ENCODE peak calls at places on chromosome 6, in seven cellular contexts. E, Z, Q, M, U, J and V are unnamed samples.

GRCh38 chr6:55941713-55942112 is 66.3 kb upstream of the BMP5 start:
- DNase-seq in E (no peak), Z (no peak), Q (no peak), M (no peak), U (no peak), J (no peak), V (no peak)

GRCh38 chr6:132210886-132211563 is 190.2 kb downstream of the MOXD1 start:
- DNase-seq in E (no peak), Z (no peak), Q (no peak), M (no peak), U (no peak), J (no peak), V (no peak)

GRCh38 chr6:8499540-8499939 is 64.2 kb upstream of the SLC35B3 start:
- DNase-seq in E (no peak), Z (no peak), Q (no peak), M (no peak), U (no peak), J (no peak), V (no peak)

GRCh38 chr6:124977067-124977908 is 15.1 kb downstream of the RNF217 start:
- DNase-seq in E (no peak), Z (no peak), Q (no peak), M (no peak), U (no peak), J (no peak), V (no peak)

GRCh38 chr6:24489881-24490280 is 503 bp upstream of the GPLD1 start:
- DNase-seq in E (peak; percentile 38), Z (no peak), Q (no peak), M (no peak), U (no peak), J (no peak), V (no peak)

GRCh38 chr6:73713426-73714147 is 17.6 kb downstream of the CD109 start:
- DNase-seq in E (no peak), Z (no peak), Q (no peak), M (no peak), U (no peak), J (no peak), V (no peak)

GRCh38 chr6:117605169-117605826 is 3.0 kb upstream of the GOPC start:
- DNase-seq in E (peak; percentile 32), Z (no peak), Q (no peak), M (peak; percentile 66), U (no peak), J (no peak), V (peak; percentile 57)

GRCh38 chr6:100099189-100100074 is 105.4 kb upstream of the MCHR2 start:
- DNase-seq in E (no peak), Z (no peak), Q (no peak), M (no peak), U (no peak), J (no peak), V (no peak)

GRCh38 chr6:116084284-116084683 is 16.4 kb upstream of the NT5DC1 start:
- DNase-seq in E (no peak), Z (no peak), Q (no peak), M (no peak), U (no peak), J (no peak), V (no peak)

GRCh38 chr6:74749211-74750142 is 456.4 kb downstream of the COL12A1 start:
- DNase-seq in E (no peak), Z (no peak), Q (no peak), M (no peak), U (no peak), J (no peak), V (no peak)

GRCh38 chr6:30741789-30742315 is 635 bp downstream of the FLOT1 start:
- DNase-seq in E (no peak), Z (peak; percentile 80), Q (no peak), M (no peak), U (no peak), J (no peak), V (peak; percentile 26)

GRCh38 chr6:45310118-45310788 is 17.9 kb upstream of the RUNX2 start:
- DNase-seq in E (no peak), Z (no peak), Q (no peak), M (no peak), U (no peak), J (no peak), V (no peak)

GRCh38 chr6:90463359-90463758 is 123.5 kb downstream of the MAP3K7 start:
- DNase-seq in E (no peak), Z (no peak), Q (no peak), M (no peak), U (no peak), J (no peak), V (no peak)

GRCh38 chr6:33191383-33192104 is 723 bp downstream of the COL11A2 start:
- DNase-seq in E (no peak), Z (no peak), Q (no peak), M (no peak), U (peak; percentile 54), J (no peak), V (no peak)

GRCh38 chr6:131727467-131727866 is 16.6 kb upstream of the CTAGE9 start:
- DNase-seq in E (no peak), Z (no peak), Q (no peak), M (no peak), U (no peak), J (no peak), V (no peak)

GRCh38 chr6:125201961-125202729 is 48.6 kb downstream of the TPD52L1 start:
- DNase-seq in E (peak; percentile 52), Z (no peak), Q (peak; percentile 78), M (no peak), U (no peak), J (no peak), V (peak; percentile 73)

GRCh38 chr6:149834513-149835481 is 29.4 kb downstream of the LRP11 start:
- DNase-seq in E (peak; percentile 49), Z (no peak), Q (no peak), M (no peak), U (no peak), J (no peak), V (peak; percentile 67)

GRCh38 chr6:35967059-35967769 is 46.3 kb upstream of the SRPK1 start:
- DNase-seq in E (no peak), Z (no peak), Q (no peak), M (no peak), U (no peak), J (no peak), V (no peak)

GRCh38 chr6:11490996-11491395 is 46.6 kb upstream of the TMEM170B start:
- DNase-seq in E (no peak), Z (no peak), Q (no peak), M (no peak), U (no peak), J (no peak), V (no peak)

GRCh38 chr6:50849016-50849748 is 30.5 kb downstream of the TFAP2B start:
- DNase-seq in E (no peak), Z (no peak), Q (no peak), M (no peak), U (peak; percentile 33), J (no peak), V (no peak)
- H3K4me1 ChIP-seq in E (peaks cover 6% of the 10 kb centered on the region), Z (peaks cover 15% of the 10 kb centered on the region), Q (peaks cover 15% of the 10 kb centered on the region), M (no peaks in the 10 kb centered on the region), U (peaks cover 7% of the 10 kb centered on the region), J (peaks cover 32% of the 10 kb centered on the region), V (no peaks in the 10 kb centered on the region)

DNA sequence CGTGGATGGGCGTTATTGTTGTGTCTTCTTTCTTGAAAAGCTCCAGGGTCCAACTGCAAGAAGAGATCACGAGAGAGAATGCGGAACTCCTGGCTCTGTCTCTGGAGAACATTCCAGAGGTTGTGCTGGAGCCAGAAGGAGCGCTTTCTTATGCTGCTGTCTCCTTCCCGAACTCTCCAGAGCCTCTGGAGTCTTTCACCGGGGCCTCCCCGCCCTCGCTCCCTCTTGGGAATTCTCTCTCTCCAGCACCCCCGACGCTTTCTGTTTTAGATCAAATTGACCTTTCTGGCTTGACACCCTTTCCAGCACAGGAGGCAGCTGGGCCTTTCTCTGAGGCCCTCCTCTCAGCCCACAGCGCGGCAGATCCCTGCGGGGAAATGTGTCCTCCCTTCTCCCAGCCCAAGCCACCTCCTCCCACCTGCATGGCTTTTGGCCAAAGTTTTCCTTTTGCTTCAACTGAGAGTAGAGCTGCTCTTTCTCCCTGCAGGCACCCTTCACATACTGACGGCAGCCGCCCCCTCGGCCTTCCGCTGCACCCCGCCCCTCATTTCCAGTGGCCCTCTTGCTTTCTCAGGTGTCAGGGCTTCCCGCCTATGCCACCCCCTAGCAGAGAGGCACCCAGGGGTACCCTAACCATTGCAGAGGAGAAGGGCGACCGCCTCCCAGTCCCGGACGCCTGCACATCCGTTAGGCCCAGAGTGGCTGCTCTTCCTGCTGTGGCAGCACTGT is 6.6 kb upstream of the CCR6 start:
- DNase-seq in E (no peak), Z (no peak), Q (peak; percentile 83), M (no peak), U (peak; percentile 62), J (no peak), V (no peak)
- TF ChIP-seq POLR2AphosphoS5 in E (peak; percentile 24), Z (no peak), Q (peak; percentile 82), M (no peak), U (no peak), J (no peak), V (peak; percentile 56)

GRCh38 chr6:43806041-43806757 is 36.2 kb downstream of the VEGFA start:
- DNase-seq in E (no peak), Z (no peak), Q (no peak), M (no peak), U (no peak), J (no peak), V (peak; percentile 82)

GRCh38 chr6:43805695-43806040 is 35.7 kb downstream of the VEGFA start:
- DNase-seq in E (no peak), Z (no peak), Q (no peak), M (no peak), U (no peak), J (no peak), V (no peak)

GRCh38 chr6:43804550-43805223 is 34.7 kb downstream of the VEGFA start:
- DNase-seq in E (no peak), Z (no peak), Q (no peak), M (no peak), U (no peak), J (no peak), V (peak; percentile 81)

GRCh38 chr6:43803055-43803782 is 33.2 kb downstream of the VEGFA start:
- DNase-seq in E (no peak), Z (no peak), Q (no peak), M (no peak), U (no peak), J (no peak), V (no peak)

DNA sequence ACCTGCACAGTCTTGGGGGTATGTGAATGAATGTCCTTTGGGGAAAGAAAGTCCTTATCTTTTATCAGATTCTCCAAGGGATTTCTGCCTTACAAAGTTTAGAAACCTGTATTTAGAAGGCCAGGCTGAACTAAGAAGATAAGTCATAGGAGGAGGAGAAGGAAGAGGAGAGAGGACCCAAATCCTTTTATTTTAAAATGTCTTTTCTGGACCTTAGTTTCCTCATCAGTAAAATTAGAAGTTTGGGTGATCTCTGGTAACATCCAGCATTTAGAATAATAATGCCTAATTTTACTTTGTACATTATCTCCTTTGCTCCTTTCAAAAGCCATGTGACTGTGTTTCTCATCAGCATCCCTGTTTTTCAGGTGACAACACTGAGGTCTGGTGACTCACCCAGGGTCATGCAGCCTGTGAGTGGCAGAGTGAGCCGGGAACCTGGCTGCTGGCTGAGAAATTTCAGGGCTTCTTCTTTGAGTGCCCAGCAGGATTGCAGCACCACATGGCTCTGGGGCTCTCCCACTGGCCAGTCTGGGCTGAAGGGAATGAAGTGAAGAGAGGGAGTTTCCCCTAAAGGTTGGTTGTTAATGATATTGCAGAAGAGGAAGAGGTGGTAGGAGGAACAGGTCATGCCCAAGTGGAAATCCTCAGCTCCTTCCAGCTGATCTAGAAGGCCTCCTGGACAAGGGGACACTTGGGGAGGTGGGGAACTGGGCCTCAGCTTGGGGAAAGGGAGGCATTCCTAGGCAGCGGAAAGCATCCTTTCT is 34.0 kb downstream of the VEGFA start:
- DNase-seq in E (no peak), Z (no peak), Q (no peak), M (no peak), U (no peak), J (no peak), V (peak; percentile 47)
- H3K4me1 ChIP-seq in E (no peaks in the 10 kb centered on the region), Z (peaks cover 16% of the 10 kb centered on the region), Q (no peaks in the 10 kb centered on the region), M (peaks cover 8% of the 10 kb centered on the region), U (peaks cover 55% of the 10 kb centered on the region), J (peaks cover 32% of the 10 kb centered on the region), V (peaks cover 48% of the 10 kb centered on the region)

GRCh38 chr6:37555040-37555781 is 55.5 kb upstream of the CCDC167 start:
- DNase-seq in E (no peak), Z (no peak), Q (no peak), M (peak; percentile 71), U (no peak), J (no peak), V (no peak)
- TF ChIP-seq POLR2AphosphoS5 in E (no peak), Z (no peak), Q (no peak), M (peak; percentile 90), U (no peak), J (no peak), V (no peak)